ENCODE peak calls at places on chromosome 10, in ten cellular contexts. L is thoracic aorta, N is upper lobe of right lung, T is ovary, S is fibroblast of pulmonary artery, Z is AG10803, I is brain microvascular endothelial cell, F is neural progenitor cell, C is HL-60, O is OCI-LY7. J is an unnamed sample.

GRCh38 chr10:103845983-103846382 is 9.4 kb downstream of the SH3PXD2A start:
- DNase-seq in Z (no peak), N (no peak), C (peak), T (peak), O (peak), S (no peak), I (no peak), L (no peak), F (no peak), J (no peak)

GRCh38 chr10:33163941-33164824 is 170.3 kb downstream of the NRP1 start:
- DNase-seq in C (no peak), I (peak), S (no peak), O (no peak), T (no peak), L (no peak), N (no peak), F (no peak), Z (peak), J (no peak)

GRCh38 chr10:86362566-86363183 is 3.9 kb downstream of the GRID1 start:
- DNase-seq in F (no peak), I (no peak), O (no peak), C (no peak), Z (no peak), N (no peak), S (no peak), T (peak), L (no peak), J (no peak)

GRCh38 chr10:99536400-99537254 is 3.9 kb downstream of the NKX2-3 start:
- DNase-seq in N (no peak), O (no peak), S (no peak), Z (no peak), F (peak), I (no peak), C (peak), T (no peak), L (no peak), J (no peak)

GRCh38 chr10:1049425-1049958 is 573 bp upstream of the IDI1 start:
- DNase-seq in O (no peak), N (no peak), Z (no peak), I (no peak), T (no peak), F (peak), C (no peak), S (no peak), L (no peak), J (no peak)

GRCh38 chr10:14782691-14783363 is 8.1 kb upstream of the FAM107B start:
- DNase-seq in I (peak), L (no peak), C (no peak), O (no peak), F (no peak), N (no peak), Z (no peak), S (peak), T (no peak), J (no peak)

GRCh38 chr10:109327266-109327665 is 596.0 kb downstream of the XPNPEP1 start:
- DNase-seq in S (no peak), C (no peak), L (no peak), F (no peak), Z (no peak), I (no peak), T (no peak), N (no peak), O (no peak), J (no peak)

GRCh38 chr10:121608669-121609190 is 10.5 kb upstream of the FGFR2 start:
- DNase-seq in Z (no peak), I (no peak), T (peak), C (no peak), F (peak), L (no peak), O (peak), N (peak), S (no peak), J (no peak)

GRCh38 chr10:14185501-14186045 is 145.2 kb downstream of the FRMD4A start:
- DNase-seq in F (peak), O (peak), S (peak), C (no peak), T (no peak), N (no peak), Z (no peak), L (no peak), I (peak), J (peak)

GRCh38 chr10:62587011-62587410 is 212.8 kb downstream of the ZNF365 start:
- DNase-seq in L (no peak), S (no peak), C (no peak), T (no peak), I (no peak), O (no peak), N (no peak), Z (no peak), F (no peak), J (no peak)

GRCh38 chr10:112663181-112663879 is 216.3 kb downstream of the VTI1A start:
- DNase-seq in I (peak), N (no peak), L (no peak), S (peak), C (no peak), O (no peak), Z (peak), T (no peak), F (no peak), J (no peak)

GRCh38 chr10:49627031-49627430 is 13.2 kb downstream of the CHAT start:
- DNase-seq in Z (no peak), N (no peak), F (no peak), C (no peak), S (no peak), T (no peak), I (no peak), O (no peak), L (no peak), J (no peak)

GRCh38 chr10:17872191-17873091 is 63.3 kb downstream of the MRC1 start:
- DNase-seq in Z (peak), L (no peak), O (peak), S (peak), F (peak), T (no peak), C (no peak), I (peak), N (no peak), J (peak)

GRCh38 chr10:73161662-73162061 is 6.1 kb downstream of the ECD start:
- DNase-seq in C (no peak), N (no peak), F (no peak), Z (no peak), O (no peak), I (no peak), S (no peak), T (no peak), L (no peak), J (no peak)

GRCh38 chr10:5266804-5267203 is 70.2 kb downstream of the AKR1C4 start:
- DNase-seq in N (no peak), S (no peak), T (no peak), F (no peak), Z (no peak), I (no peak), O (no peak), C (no peak), L (no peak), J (no peak)

GRCh38 chr10:131653550-131654470 is 247.0 kb upstream of the PPP2R2D start:
- DNase-seq in S (no peak), C (no peak), Z (no peak), L (no peak), N (peak), T (no peak), I (no peak), O (no peak), F (no peak), J (no peak)

GRCh38 chr10:113027574-113028392 is 77.7 kb downstream of the TCF7L2 start:
- DNase-seq in F (peak), S (no peak), Z (no peak), N (no peak), T (no peak), I (no peak), C (no peak), L (no peak), O (no peak), J (no peak)

GRCh38 chr10:48554246-48554645 is 50.6 kb downstream of the ARHGAP22 start:
- DNase-seq in C (no peak), Z (no peak), I (no peak), F (no peak), T (no peak), S (no peak), L (no peak), N (no peak), O (no peak), J (no peak)

GRCh38 chr10:6958254-6958653 is 378.2 kb upstream of the PRKCQ start:
- DNase-seq in I (no peak), Z (no peak), S (no peak), F (no peak), T (no peak), C (peak), L (no peak), O (peak), N (no peak), J (no peak)

GRCh38 chr10:119131512-119132240 is 27.8 kb downstream of the DENND10 start:
- DNase-seq in T (no peak), Z (peak), L (no peak), S (peak), N (no peak), F (no peak), I (no peak), O (peak), C (peak), J (peak)

GRCh38 chr10:42836771-42837468 is 54.3 kb downstream of the BMS1 start:
- DNase-seq in S (peak), O (no peak), T (no peak), F (no peak), Z (peak), L (no peak), I (peak), N (no peak), C (no peak), J (no peak)

GRCh38 chr10:103493362-103493871 is at the start of gene NEURL1:
- DNase-seq in Z (no peak), O (peak), N (no peak), I (no peak), C (no peak), S (no peak), T (peak), L (no peak), F (peak), J (no peak)

GRCh38 chr10:49735161-49735560 is 27.0 kb downstream of the OGDHL start:
- DNase-seq in C (no peak), I (no peak), T (no peak), Z (no peak), O (no peak), F (no peak), L (no peak), S (no peak), N (no peak), J (no peak)

GRCh38 chr10:86944471-86944870 is 12.9 kb downstream of the MMRN2 start:
- DNase-seq in Z (peak), N (no peak), L (no peak), O (no peak), F (no peak), S (no peak), T (no peak), C (no peak), I (no peak), J (no peak)

GRCh38 chr10:66931340-66931948 is 5.6 kb downstream of the LRRTM3 start:
- DNase-seq in I (peak), C (peak), O (peak), S (peak), T (no peak), Z (peak), L (no peak), F (peak), N (no peak), J (peak)

GRCh38 chr10:86779267-86780017 is 23.0 kb downstream of the BMPR1A start:
- DNase-seq in I (no peak), S (peak), F (no peak), N (no peak), L (no peak), O (no peak), T (no peak), Z (peak), C (no peak), J (no peak)

GRCh38 chr10:48670978-48671913 is 13.4 kb upstream of the WDFY4 start:
- DNase-seq in Z (no peak), C (no peak), F (peak), O (peak), T (no peak), L (no peak), I (no peak), S (no peak), N (no peak), J (no peak)

GRCh38 chr10:111475720-111476119 is 398.9 kb downstream of the ADRA2A start:
- DNase-seq in Z (peak), N (no peak), F (no peak), L (no peak), C (no peak), T (no peak), O (no peak), I (no peak), S (no peak), J (no peak)

GRCh38 chr10:124341768-124342135 is 77.0 kb downstream of the OAT start:
- DNase-seq in L (no peak), Z (no peak), N (no peak), T (no peak), O (no peak), F (no peak), I (no peak), C (no peak), S (no peak), J (no peak)

GRCh38 chr10:87862644-87863101 is 660 bp downstream of the KLLN start:
- DNase-seq in C (no peak), O (no peak), F (peak), L (no peak), I (no peak), Z (no peak), N (no peak), S (no peak), T (no peak), J (peak)

GRCh38 chr10:11449761-11450160 is 161.7 kb downstream of the USP6NL start:
- DNase-seq in T (no peak), N (no peak), C (no peak), I (no peak), O (no peak), F (no peak), L (no peak), Z (no peak), S (no peak), J (no peak)

GRCh38 chr10:8344756-8345155 is 290.3 kb downstream of the GATA3 start:
- DNase-seq in N (no peak), F (no peak), T (no peak), O (no peak), S (no peak), C (no peak), Z (no peak), I (no peak), L (no peak), J (no peak)
- H3K4me3 ChIP-seq in N (no peak), F (no peak), T (no peak), O (no peak), S (no peak), C (no peak), Z (no peak), I (no peak), L (no peak), J (no peak)

GRCh38 chr10:71289421-71290130 is 29.5 kb upstream of the SLC29A3 start:
- DNase-seq in O (no peak), C (no peak), N (no peak), S (no peak), I (no peak), Z (no peak), F (no peak), T (no peak), L (no peak), J (no peak)

GRCh38 chr10:71285986-71286385 is 33.1 kb upstream of the SLC29A3 start:
- DNase-seq in S (no peak), L (no peak), N (no peak), O (no peak), F (no peak), T (no peak), Z (no peak), I (no peak), C (no peak), J (no peak)

GRCh38 chr10:71288461-71288860 is 30.6 kb upstream of the SLC29A3 start:
- DNase-seq in F (no peak), Z (no peak), S (no peak), N (no peak), L (no peak), I (no peak), O (no peak), T (no peak), C (no peak), J (no peak)

GRCh38 chr10:71286521-71287294 is 32.4 kb upstream of the SLC29A3 start:
- DNase-seq in O (no peak), T (no peak), Z (no peak), C (no peak), S (no peak), F (no peak), L (no peak), I (no peak), N (no peak), J (no peak)

GRCh38 chr10:71287456-71287855 is 31.6 kb upstream of the SLC29A3 start:
- DNase-seq in T (no peak), F (no peak), Z (no peak), I (no peak), N (no peak), L (no peak), O (no peak), C (no peak), S (no peak), J (no peak)
- TF ChIP-seq CTCF in T (no peak), F (no peak), Z (no peak), I (no peak), N (no peak), L (no peak), O (no peak), C (no peak), S (no peak), J (no peak)

DNA sequence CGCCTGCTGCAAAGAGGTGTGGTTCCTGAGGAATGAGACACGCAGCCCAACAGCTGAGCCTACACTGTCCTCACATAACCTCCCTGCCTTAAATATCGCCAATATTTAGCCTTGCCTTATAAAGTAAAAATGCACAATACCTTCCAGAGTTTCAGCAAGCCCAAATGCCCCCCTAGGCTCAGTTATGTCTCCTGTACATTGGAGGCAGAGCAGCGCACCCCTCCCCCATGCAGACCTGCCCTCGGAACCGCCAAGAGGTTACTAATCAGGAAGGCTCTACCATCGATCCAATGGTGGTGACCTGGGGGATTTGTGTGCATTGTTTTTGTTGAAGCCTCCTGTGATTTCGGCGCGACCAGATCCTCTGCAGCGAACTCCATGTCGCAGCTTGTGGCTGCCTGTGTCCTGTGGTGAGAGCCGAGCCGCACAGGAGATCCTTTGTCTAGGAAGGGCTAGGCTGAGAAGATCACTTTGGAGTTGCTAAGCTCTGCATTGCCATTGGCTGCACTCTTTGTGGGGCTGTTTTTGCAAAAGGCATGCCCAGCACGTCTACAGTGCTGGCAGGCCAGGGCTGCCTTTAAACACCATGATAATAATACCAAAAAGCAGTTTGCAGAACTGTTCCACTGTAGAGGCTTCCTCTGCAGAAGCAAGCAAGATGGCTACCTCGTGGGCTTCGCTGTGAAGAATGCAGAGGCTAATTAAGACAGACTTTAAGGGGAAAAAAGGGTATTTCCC is 40.1 kb downstream of the TET1 start:
- DNase-seq in O (peak), N (peak), C (peak), S (peak), Z (peak), F (peak), T (peak), I (peak), L (peak), J (peak)
- H3K4me3 ChIP-seq in O (peak), N (peak), C (peak), S (peak), Z (peak), F (peak), T (peak), I (peak), L (peak), J (peak)

DNA sequence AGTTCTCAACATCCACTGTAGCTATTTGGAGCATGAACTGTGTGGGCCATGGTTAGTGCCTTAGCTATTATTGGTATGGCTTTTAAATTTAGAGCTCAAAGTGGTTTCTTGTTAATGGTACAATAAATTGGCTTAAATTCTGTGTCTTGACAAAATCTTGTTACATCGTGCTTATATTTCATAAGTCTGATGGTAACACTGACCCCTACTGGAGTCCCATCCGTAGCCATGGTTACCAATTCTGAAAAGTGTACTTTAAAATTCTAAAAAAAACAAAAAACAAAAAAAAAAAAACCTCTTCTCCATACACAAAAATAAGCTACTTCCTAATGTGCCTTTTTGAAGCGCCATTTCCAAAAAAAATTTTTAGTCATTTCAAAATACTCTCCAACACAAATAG is 6.4 kb upstream of the RPP30 start:
- DNase-seq in I (peak), C (no peak), S (peak), N (no peak), O (peak), T (no peak), L (no peak), F (no peak), Z (peak), J (no peak)
- TF ChIP-seq CTCF in I (peak), C (no peak), S (peak), N (peak), O (peak), T (no peak), L (no peak), F (peak), Z (peak), J (peak)

DNA sequence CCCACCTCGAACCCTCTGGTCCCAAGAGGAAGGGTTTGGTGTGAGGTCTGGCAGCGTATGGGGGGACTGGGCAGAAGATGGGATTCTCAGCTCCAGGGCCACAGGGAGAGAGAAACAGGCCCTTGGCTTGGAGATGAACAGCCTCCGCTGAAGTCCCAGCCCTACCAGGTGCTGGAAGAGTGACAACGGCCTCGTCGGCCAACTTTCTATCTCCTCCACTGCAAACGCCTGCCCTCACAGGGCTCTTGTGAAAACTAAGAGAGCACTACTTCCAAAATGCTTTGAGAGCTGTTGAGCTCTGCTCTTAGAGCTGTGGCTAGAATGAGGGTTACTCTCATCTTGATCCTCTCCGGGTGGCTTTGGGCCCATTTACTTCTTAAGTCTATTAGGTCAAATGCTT is 63.5 kb downstream of the AFAP1L2 start:
- DNase-seq in Z (no peak), N (no peak), I (no peak), T (no peak), C (no peak), S (no peak), L (no peak), F (no peak), O (no peak), J (no peak)
- H3K4me3 ChIP-seq in Z (no peak), N (no peak), I (no peak), T (no peak), C (no peak), S (no peak), L (no peak), F (no peak), O (no peak), J (no peak)

GRCh38 chr10:94402204-94403033 is at the start of gene TBC1D12:
- DNase-seq in T (peak), C (no peak), F (peak), Z (peak), O (peak), N (peak), L (peak), I (peak), S (peak), J (peak)
- TF ChIP-seq CTCF in T (no peak), C (no peak), F (no peak), Z (no peak), O (no peak), N (no peak), L (no peak), I (no peak), S (no peak), J (no peak)

GRCh38 chr10:75396861-75397570 is 4.5 kb downstream of the ZNF503 start:
- DNase-seq in L (no peak), I (no peak), C (no peak), O (no peak), Z (no peak), N (peak), S (no peak), F (peak), T (peak), J (no peak)
- H3K4me3 ChIP-seq in L (peak), I (peak), C (no peak), O (no peak), Z (peak), N (peak), S (peak), F (peak), T (peak), J (no peak)

DNA sequence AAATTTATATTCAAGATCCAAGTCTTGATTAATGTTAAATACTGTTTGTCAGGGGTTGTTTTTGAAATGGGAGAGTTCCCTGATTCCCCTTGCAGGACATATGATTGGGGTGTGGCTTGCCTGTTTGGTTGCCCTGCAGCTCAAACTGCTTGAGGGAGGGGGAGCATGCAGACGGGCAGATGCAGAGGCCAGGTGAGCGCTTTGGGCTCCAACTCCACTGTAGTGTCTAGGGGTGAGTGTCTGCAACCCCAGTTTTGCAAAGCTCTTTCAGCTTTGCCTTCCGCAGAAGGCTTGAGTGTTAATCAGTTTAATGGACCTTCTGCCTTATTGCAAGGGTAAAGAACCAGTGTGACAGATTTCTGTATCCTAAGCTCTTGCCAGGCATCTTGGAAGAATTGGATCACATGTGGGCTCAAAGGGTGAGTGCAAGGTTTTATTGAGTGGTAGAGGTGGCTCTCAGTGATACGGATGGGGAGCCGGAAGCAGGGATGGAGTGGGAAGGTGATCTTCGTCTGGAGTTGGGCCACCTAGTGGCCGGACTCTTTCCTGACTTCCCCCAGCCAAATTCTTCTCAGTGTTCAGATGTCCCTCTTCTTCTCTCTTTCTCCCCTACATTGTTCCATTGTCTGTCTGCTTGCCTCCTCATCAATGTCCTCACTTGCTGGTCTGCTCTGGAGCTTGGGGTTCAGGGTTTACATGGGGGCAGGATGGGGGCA is 479.7 kb downstream of the ATRNL1 start:
- DNase-seq in T (no peak), N (no peak), L (no peak), C (peak), O (no peak), Z (no peak), I (no peak), S (no peak), F (peak), J (no peak)
- TF ChIP-seq CTCF in T (no peak), N (peak), L (no peak), C (peak), O (peak), Z (no peak), I (peak), S (no peak), F (peak), J (peak)